ENCODE peak calls at places on chromosomes 7 and 10, in seven cellular contexts. P is T1000, J is EL, T is astrocyte of the spinal cord, M is GF-D8, H is NCI-H774, C is DMS153. G is an unnamed sample.

GRCh38 chr7:74401137-74401859 is 52.4 kb upstream of the GTF2IRD1 start:
- DNase-seq in H (peak), P (peak), J (peak), C (no peak), T (peak), M (no peak), G (peak)

GRCh38 chr10:70432101-70432500 is 9.4 kb downstream of the NODAL start:
- DNase-seq in H (no peak), C (no peak), M (no peak), P (no peak), T (peak), J (no peak), G (peak)

GRCh38 chr10:32650246-32650655 is 204.3 kb downstream of the CCDC7 start:
- DNase-seq in J (peak), H (no peak), C (no peak), P (no peak), T (no peak), M (no peak), G (peak)

GRCh38 chr10:128855656-128856428 is 611.2 kb upstream of the MGMT start:
- DNase-seq in H (no peak), P (no peak), M (no peak), J (no peak), T (no peak), C (no peak), G (no peak)

GRCh38 chr7:36086571-36086970 is 66.5 kb upstream of the EEPD1 start:
- DNase-seq in C (no peak), M (no peak), J (no peak), P (no peak), T (no peak), H (no peak), G (no peak)

GRCh38 chr10:95475003-95475383 is 86.2 kb downstream of the SORBS1 start:
- DNase-seq in C (no peak), H (no peak), J (no peak), T (no peak), P (no peak), M (no peak), G (no peak)

GRCh38 chr7:47180268-47180826 is 401.6 kb downstream of the TNS3 start:
- DNase-seq in M (peak), J (peak), C (peak), H (peak), T (peak), P (peak), G (peak)

GRCh38 chr10:110641256-110641655 is 2.9 kb upstream of the RBM20 start:
- DNase-seq in H (no peak), P (no peak), M (no peak), T (peak), J (peak), C (peak), G (no peak)

GRCh38 chr7:150860978-150861295 is 8.6 kb downstream of the AOC1 start:
- DNase-seq in C (no peak), M (no peak), T (no peak), P (no peak), J (no peak), H (no peak), G (no peak)

GRCh38 chr7:96655956-96656355 is 53.7 kb downstream of the SEM1 start:
- DNase-seq in C (no peak), M (no peak), P (no peak), T (no peak), J (no peak), H (no peak), G (peak)

GRCh38 chr10:29470355-29470705 is 164.4 kb downstream of the SVIL start:
- DNase-seq in M (no peak), J (no peak), H (no peak), P (no peak), C (no peak), T (no peak), G (no peak)

GRCh38 chr10:2280713-2281112 is 543.4 kb upstream of the ADARB2 start:
- DNase-seq in M (no peak), C (no peak), J (no peak), P (no peak), T (no peak), H (no peak), G (no peak)

GRCh38 chr10:110547139-110547761 is 20.2 kb upstream of the SMC3 start:
- DNase-seq in P (no peak), C (peak), T (peak), J (peak), H (peak), M (peak), G (peak)

GRCh38 chr7:108001759-108002725 is 919 bp downstream of the LAMB1 start:
- DNase-seq in M (no peak), C (no peak), H (no peak), P (no peak), T (peak), J (peak), G (peak)

GRCh38 chr7:135974667-135975066 is 2.5 kb downstream of the MTPN start:
- DNase-seq in P (no peak), M (no peak), H (no peak), J (no peak), T (no peak), C (no peak), G (no peak)

GRCh38 chr7:100719523-100720319 is 547 bp upstream of the EPO start:
- DNase-seq in T (peak), P (no peak), M (no peak), H (no peak), J (peak), C (no peak), G (peak)

GRCh38 chr10:114623661-114624294 is 34.3 kb downstream of the ABLIM1 start:
- DNase-seq in P (peak), J (peak), T (peak), M (no peak), H (peak), C (peak), G (peak)

GRCh38 chr7:151756076-151756731 is 120.7 kb downstream of the PRKAG2 start:
- DNase-seq in P (peak), J (peak), M (peak), T (no peak), H (no peak), C (no peak), G (no peak)

GRCh38 chr10:118698421-118698820 is 56.3 kb downstream of the CACUL1 start:
- DNase-seq in T (peak), J (peak), M (no peak), H (no peak), C (no peak), P (no peak), G (peak)

GRCh38 chr7:6320791-6321190 is 48.4 kb upstream of the CYTH3 start:
- DNase-seq in J (no peak), C (no peak), T (no peak), M (no peak), H (no peak), P (no peak), G (no peak)

GRCh38 chr10:47257396-47258120 is 42.4 kb upstream of the GDF10 start:
- DNase-seq in P (no peak), M (peak), C (no peak), J (peak), H (no peak), T (peak), G (no peak)

GRCh38 chr7:3033581-3033980 is 10.1 kb downstream of the CARD11 start:
- DNase-seq in P (no peak), H (no peak), T (no peak), C (no peak), J (no peak), M (no peak), G (no peak)